ENCODE peak calls at places on chromosomes 13 and 19, in four cellular contexts. W, V, H and O are unnamed samples.

GRCh38 chr13:30829145-30829544 is 76.9 kb upstream of the MEDAG start:
- DNase-seq in H (no peak), W (no peak), V (no peak), O (no peak)

GRCh38 chr13:79988573-79988972 is 352.4 kb downstream of the SPRY2 start:
- DNase-seq in H (peak; percentile 51), V (no peak), W (no peak), O (no peak)

GRCh38 chr13:39503048-39503447 is 99.9 kb downstream of the LHFPL6 start:
- DNase-seq in H (no peak), V (no peak), W (no peak), O (no peak)

GRCh38 chr13:85565652-85566051 is 233.6 kb downstream of the SLITRK6 start:
- DNase-seq in H (no peak), V (no peak), W (no peak), O (no peak)

GRCh38 chr19:2288743-2289713 is 7.1 kb upstream of the PEAK3 start:
- DNase-seq in H (no peak), W (no peak), V (no peak), O (no peak)

GRCh38 chr19:50893047-50893737 is 18.0 kb downstream of the KLK4 start:
- DNase-seq in H (no peak), V (peak; percentile 66), W (no peak), O (no peak)

GRCh38 chr13:20270163-20270865 is 38.2 kb upstream of the GJB6 start:
- DNase-seq in V (no peak), W (no peak), H (no peak), O (no peak)

GRCh38 chr19:39265321-39265916 is 2.8 kb upstream of the IFNL2 start:
- DNase-seq in H (no peak), W (no peak), V (no peak), O (no peak)

GRCh38 chr19:53076984-53077383 is 26.2 kb downstream of the ZNF160 start:
- DNase-seq in W (no peak), V (peak; percentile 72), H (peak; percentile 18), O (no peak)

GRCh38 chr19:6590458-6591319 is at the start of gene CD70:
- DNase-seq in V (no peak), W (no peak), H (peak; percentile 29), O (no peak)

GRCh38 chr19:14383556-14383897 is 2.3 kb downstream of the ADGRE5 start:
- DNase-seq in W (no peak), V (no peak), H (peak; percentile 43), O (no peak)

GRCh38 chr13:94656766-94657165 is 55.1 kb downstream of the GPR180 start:
- DNase-seq in W (no peak), V (no peak), H (no peak), O (peak; percentile 48)

GRCh38 chr19:45218426-45218825 is 26.8 kb downstream of the EXOC3L2 start:
- DNase-seq in H (no peak), V (no peak), W (no peak), O (no peak)

GRCh38 chr19:10430505-10431253 is 10.3 kb downstream of the PDE4A start:
- DNase-seq in V (peak; percentile 76), H (peak; percentile 77), W (peak; percentile 60), O (no peak)

GRCh38 chr13:29749401-29750177 is 100.8 kb downstream of the UBL3 start:
- DNase-seq in H (no peak), W (no peak), V (no peak), O (no peak)

GRCh38 chr19:51468545-51468920 is 9.8 kb upstream of the CEACAM18 start:
- DNase-seq in H (no peak), W (no peak), V (no peak), O (no peak)

GRCh38 chr13:74674701-74675100 is 540.5 kb upstream of the KLF12 start:
- DNase-seq in H (no peak), W (no peak), V (no peak), O (no peak)

GRCh38 chr19:46728208-46728607 is 11.3 kb upstream of the PRKD2 start:
- DNase-seq in W (no peak), V (no peak), H (no peak), O (no peak)

GRCh38 chr19:32550666-32551065 is 30.3 kb upstream of the PDCD5 start:
- DNase-seq in W (no peak), H (no peak), V (no peak), O (no peak)

GRCh38 chr19:23254141-23254910 is 4.1 kb upstream of the ZNF724 start:
- DNase-seq in H (no peak), V (no peak), W (no peak), O (no peak)

GRCh38 chr19:47427241-47428176 is 8.2 kb upstream of the MEIS3 start:
- DNase-seq in W (peak; percentile 65), H (peak; percentile 54), V (peak; percentile 86), O (no peak)

GRCh38 chr13:21557995-21558394 is 46.0 kb downstream of the MICU2 start:
- DNase-seq in V (peak; percentile 9), W (no peak), H (no peak), O (no peak)

GRCh38 chr13:98565726-98566577 is 11.0 kb downstream of the STK24 start:
- DNase-seq in W (no peak), H (peak; percentile 77), V (peak; percentile 38), O (no peak)

GRCh38 chr13:98567140-98567539 is 9.8 kb downstream of the STK24 start:
- DNase-seq in V (no peak), W (no peak), H (no peak), O (no peak)

GRCh38 chr13:98564204-98564603 is 12.7 kb downstream of the STK24 start:
- DNase-seq in H (no peak), V (no peak), W (no peak), O (no peak)

GRCh38 chr13:98557934-98558630 is 18.8 kb downstream of the STK24 start:
- DNase-seq in V (no peak), W (no peak), H (no peak), O (no peak)

DNA sequence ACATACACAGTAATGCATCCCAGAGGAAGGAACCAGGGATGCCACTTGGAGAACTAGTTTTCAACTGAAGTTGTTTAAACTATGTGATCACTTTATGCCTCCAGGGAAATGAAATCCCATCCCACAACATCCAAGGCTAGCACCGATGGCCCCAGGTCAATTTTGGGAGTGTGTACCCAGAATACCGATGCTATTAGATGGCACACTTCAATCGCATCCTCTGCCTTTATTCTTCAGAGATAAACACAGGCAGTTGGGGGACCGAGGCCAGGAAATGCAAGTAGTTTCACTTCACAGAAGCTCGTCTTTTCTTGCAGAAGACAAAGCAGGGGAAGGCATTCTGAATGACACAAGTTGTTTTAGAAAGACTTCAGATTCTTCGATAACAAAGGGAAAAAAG is 13.8 kb downstream of the STK24 start:
- DNase-seq in W (no peak), H (no peak), V (no peak), O (no peak)
- H3K4me3 ChIP-seq in W (no peak overlapping the region), H (no peak overlapping the region), V (no peak overlapping the region), O (no peak overlapping the region)

GRCh38 chr19:16628183-16628983 is at the start of gene MED26:
- DNase-seq in H (peak; percentile 97), V (peak; percentile 100), W (peak; percentile 96), O (no peak)

GRCh38 chr19:16627194-16627927 is 643 bp downstream of the MED26 start:
- DNase-seq in V (peak; percentile 44), W (no peak), H (peak; percentile 24), O (no peak)

GRCh38 chr19:16631465-16631864 is 3.5 kb upstream of the MED26 start:
- DNase-seq in H (no peak), V (no peak), W (no peak), O (no peak)

GRCh38 chr19:16627928-16628182 is 149 bp downstream of the MED26 start:
- DNase-seq in H (no peak), W (no peak), V (no peak), O (no peak)

DNA sequence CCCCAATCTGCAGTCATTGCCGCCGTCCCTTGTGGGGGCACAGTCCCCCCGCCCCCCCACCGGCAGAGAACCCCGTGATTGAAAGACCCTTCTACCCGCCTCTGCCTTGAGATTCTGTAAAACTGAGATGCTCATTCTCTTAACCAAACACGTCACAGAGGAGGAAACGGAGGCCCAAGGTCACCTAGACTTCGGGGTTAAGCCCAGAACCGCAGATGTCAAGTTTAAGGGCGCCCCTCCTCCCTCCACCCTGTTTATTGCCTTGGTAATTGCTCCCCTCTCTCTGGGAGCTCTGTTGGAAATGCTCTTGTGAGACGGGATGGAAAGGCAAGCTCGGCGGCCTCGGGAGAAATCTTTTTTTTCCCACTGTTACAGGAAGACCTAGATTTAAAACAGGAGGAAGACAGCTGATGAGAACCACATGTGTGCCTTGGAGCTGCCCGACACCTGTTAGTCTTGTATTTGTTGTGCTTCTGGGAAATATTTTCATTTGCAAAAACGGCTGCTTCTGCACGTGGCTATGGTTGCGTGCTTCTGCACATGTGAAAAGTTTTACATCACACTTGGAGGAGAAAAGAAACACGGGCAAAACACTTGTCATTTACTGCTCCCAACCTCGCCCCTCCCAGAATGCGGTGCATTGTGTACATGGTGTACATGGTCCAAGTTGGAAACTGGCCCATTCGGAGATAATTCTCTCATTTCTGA is 1.1 kb upstream of the MED26 start:
- DNase-seq in W (no peak), V (peak; percentile 62), H (peak; percentile 65), O (no peak)
- TF ChIP-seq CTCF in W (no peak), V (no peak), H (no peak), O (no peak)

GRCh38 chr13:73547239-73547638 is 488.4 kb downstream of the KLF5 start:
- DNase-seq in V (no peak), H (no peak), W (no peak), O (no peak)

GRCh38 chr13:73544175-73544574 is 485.4 kb downstream of the KLF5 start:
- DNase-seq in V (no peak), H (no peak), W (no peak), O (no peak)

GRCh38 chr13:73551736-73552135 is 492.9 kb downstream of the KLF5 start:
- DNase-seq in W (no peak), V (no peak), H (no peak), O (no peak)

GRCh38 chr13:73548444-73548843 is 489.6 kb downstream of the KLF5 start:
- DNase-seq in W (no peak), V (no peak), H (no peak), O (no peak)

GRCh38 chr13:73549717-73550116 is 490.9 kb downstream of the KLF5 start:
- DNase-seq in V (no peak), W (no peak), H (no peak), O (no peak)
- H3K4me3 ChIP-seq in V (no peak overlapping the region), W (no peak overlapping the region), H (no peak overlapping the region), O (no peak overlapping the region)

GRCh38 chr19:3358919-3359849 is 7.2 kb upstream of the NFIC start:
- DNase-seq in H (peak; percentile 78), V (peak; percentile 92), W (peak; percentile 66), O (no peak)

GRCh38 chr19:3359850-3360493 is 6.4 kb upstream of the NFIC start:
- DNase-seq in W (no peak), H (no peak), V (peak; percentile 87), O (no peak)

GRCh38 chr19:3361384-3362216 is 4.8 kb upstream of the NFIC start:
- DNase-seq in V (no peak), H (no peak), W (no peak), O (no peak)

GRCh38 chr19:3362217-3362907 is 4.0 kb upstream of the NFIC start:
- DNase-seq in H (no peak), W (no peak), V (no peak), O (no peak)

GRCh38 chr19:3360494-3361383 is 5.6 kb upstream of the NFIC start:
- DNase-seq in W (no peak), H (peak; percentile 74), V (peak; percentile 83), O (no peak)
- TF ChIP-seq CTCF in W (no peak), H (no peak), V (peak; percentile 22), O (no peak)